ENCODE peak calls at places on chromosome 22, in six cellular contexts. One of them, this sample, is unnamed.

GRCh38 chr22:42801537-42802165 is 55.4 kb downstream of the ARFGAP3 start:
- DNase-seq in left cardiac atrium: no peak
- DNase-seq in NCI-H1105: no peak
- DNase-seq in DMS 273 treated with DMSO at 0.1 percent for 48 hours: no peak
- DNase-seq in SK-N-MC: no peak
- DNase-seq in GM13976: no peak
- DNase-seq in this sample: no peak

GRCh38 chr22:39567135-39567946 is 3.2 kb upstream of the CACNA1I start:
- DNase-seq in left cardiac atrium: no peak
- DNase-seq in NCI-H1105: no peak
- DNase-seq in DMS 273 treated with DMSO at 0.1 percent for 48 hours: no peak
- DNase-seq in SK-N-MC: no peak
- DNase-seq in GM13976: no peak
- DNase-seq in this sample: no peak

GRCh38 chr22:36343720-36344105 is 44.1 kb downstream of the MYH9 start:
- DNase-seq in left cardiac atrium: no peak
- DNase-seq in NCI-H1105: no peak
- DNase-seq in DMS 273 treated with DMSO at 0.1 percent for 48 hours: no peak
- DNase-seq in SK-N-MC: no peak
- DNase-seq in GM13976: no peak
- DNase-seq in this sample: no peak

GRCh38 chr22:49607821-49608220 is 219.9 kb downstream of the BRD1 start:
- DNase-seq in left cardiac atrium: no peak
- DNase-seq in NCI-H1105: no peak
- DNase-seq in DMS 273 treated with DMSO at 0.1 percent for 48 hours: no peak
- DNase-seq in SK-N-MC: no peak
- DNase-seq in GM13976: no peak
- DNase-seq in this sample: no peak

GRCh38 chr22:47593291-47593690 is 830.8 kb downstream of the TBC1D22A start:
- DNase-seq in left cardiac atrium: no peak
- DNase-seq in NCI-H1105: no peak
- DNase-seq in DMS 273 treated with DMSO at 0.1 percent for 48 hours: no peak
- DNase-seq in SK-N-MC: no peak
- DNase-seq in GM13976: no peak
- DNase-seq in this sample: peak

GRCh38 chr22:40156001-40156516 is 21.7 kb upstream of the TNRC6B start:
- DNase-seq in left cardiac atrium: no peak
- DNase-seq in NCI-H1105: peak
- DNase-seq in DMS 273 treated with DMSO at 0.1 percent for 48 hours: peak
- DNase-seq in SK-N-MC: no peak
- DNase-seq in GM13976: no peak
- DNase-seq in this sample: peak

GRCh38 chr22:41969110-41969646 is at the start of gene SEPTIN3:
- DNase-seq in left cardiac atrium: no peak
- DNase-seq in NCI-H1105: no peak
- DNase-seq in DMS 273 treated with DMSO at 0.1 percent for 48 hours: no peak
- DNase-seq in SK-N-MC: no peak
- DNase-seq in GM13976: no peak
- DNase-seq in this sample: no peak

GRCh38 chr22:22598144-22598543 is 39.1 kb upstream of the PRAME start:
- DNase-seq in left cardiac atrium: no peak
- DNase-seq in NCI-H1105: no peak
- DNase-seq in DMS 273 treated with DMSO at 0.1 percent for 48 hours: no peak
- DNase-seq in SK-N-MC: no peak
- DNase-seq in GM13976: no peak
- DNase-seq in this sample: no peak

GRCh38 chr22:37501610-37502341 is 15.6 kb upstream of the MFNG start:
- DNase-seq in left cardiac atrium: peak
- DNase-seq in NCI-H1105: peak
- DNase-seq in DMS 273 treated with DMSO at 0.1 percent for 48 hours: no peak
- DNase-seq in SK-N-MC: no peak
- DNase-seq in GM13976: no peak
- DNase-seq in this sample: peak

GRCh38 chr22:46105494-46106278 is 44.6 kb upstream of the PPARA start:
- DNase-seq in left cardiac atrium: peak
- DNase-seq in NCI-H1105: no peak
- DNase-seq in DMS 273 treated with DMSO at 0.1 percent for 48 hours: no peak
- DNase-seq in SK-N-MC: no peak
- DNase-seq in GM13976: no peak
- DNase-seq in this sample: peak

GRCh38 chr22:28429711-28430110 is 249.9 kb downstream of the TTC28 start:
- DNase-seq in left cardiac atrium: no peak
- DNase-seq in NCI-H1105: no peak
- DNase-seq in DMS 273 treated with DMSO at 0.1 percent for 48 hours: no peak
- DNase-seq in SK-N-MC: no peak
- DNase-seq in GM13976: no peak
- DNase-seq in this sample: no peak

GRCh38 chr22:46737105-46737975 is 712 bp downstream of the CERK start:
- DNase-seq in left cardiac atrium: peak
- DNase-seq in NCI-H1105: no peak
- DNase-seq in DMS 273 treated with DMSO at 0.1 percent for 48 hours: no peak
- DNase-seq in SK-N-MC: no peak
- DNase-seq in GM13976: peak
- DNase-seq in this sample: peak

GRCh38 chr22:24201681-24202590 is 20.6 kb downstream of the SUSD2 start:
- DNase-seq in left cardiac atrium: no peak
- DNase-seq in NCI-H1105: no peak
- DNase-seq in DMS 273 treated with DMSO at 0.1 percent for 48 hours: no peak
- DNase-seq in SK-N-MC: no peak
- DNase-seq in GM13976: no peak
- DNase-seq in this sample: no peak

GRCh38 chr22:37741312-37741795 is 44.5 kb downstream of the TRIOBP start:
- DNase-seq in left cardiac atrium: peak
- DNase-seq in NCI-H1105: peak
- DNase-seq in DMS 273 treated with DMSO at 0.1 percent for 48 hours: no peak
- DNase-seq in SK-N-MC: peak
- DNase-seq in GM13976: no peak
- DNase-seq in this sample: peak

GRCh38 chr22:27990451-27990840 is 71.4 kb upstream of the PITPNB start:
- DNase-seq in left cardiac atrium: no peak
- DNase-seq in NCI-H1105: no peak
- DNase-seq in DMS 273 treated with DMSO at 0.1 percent for 48 hours: no peak
- DNase-seq in SK-N-MC: no peak
- DNase-seq in GM13976: no peak
- DNase-seq in this sample: peak

GRCh38 chr22:35344956-35345690 is 35.8 kb upstream of the HMOX1 start:
- DNase-seq in left cardiac atrium: no peak
- DNase-seq in NCI-H1105: no peak
- DNase-seq in DMS 273 treated with DMSO at 0.1 percent for 48 hours: no peak
- DNase-seq in SK-N-MC: no peak
- DNase-seq in GM13976: no peak
- DNase-seq in this sample: no peak

GRCh38 chr22:31350410-31350863 is 4.3 kb upstream of the PATZ1 start:
- DNase-seq in left cardiac atrium: no peak
- DNase-seq in NCI-H1105: peak
- DNase-seq in DMS 273 treated with DMSO at 0.1 percent for 48 hours: peak
- DNase-seq in SK-N-MC: no peak
- DNase-seq in GM13976: no peak
- DNase-seq in this sample: peak

GRCh38 chr22:45268167-45268957 is 16.4 kb upstream of the UPK3A start:
- DNase-seq in left cardiac atrium: no peak
- DNase-seq in NCI-H1105: no peak
- DNase-seq in DMS 273 treated with DMSO at 0.1 percent for 48 hours: no peak
- DNase-seq in SK-N-MC: no peak
- DNase-seq in GM13976: no peak
- DNase-seq in this sample: no peak

GRCh38 chr22:38239101-38239761 is 33.6 kb downstream of the TMEM184B start:
- DNase-seq in left cardiac atrium: no peak
- DNase-seq in NCI-H1105: no peak
- DNase-seq in DMS 273 treated with DMSO at 0.1 percent for 48 hours: no peak
- DNase-seq in SK-N-MC: no peak
- DNase-seq in GM13976: no peak
- DNase-seq in this sample: no peak

GRCh38 chr22:27242917-27243589 is 558.5 kb downstream of the MN1 start:
- DNase-seq in left cardiac atrium: no peak
- DNase-seq in NCI-H1105: no peak
- DNase-seq in DMS 273 treated with DMSO at 0.1 percent for 48 hours: no peak
- DNase-seq in SK-N-MC: no peak
- DNase-seq in GM13976: no peak
- DNase-seq in this sample: no peak

GRCh38 chr22:30178180-30179126 is 68.1 kb downstream of the LIF start:
- DNase-seq in left cardiac atrium: no peak
- DNase-seq in NCI-H1105: no peak
- DNase-seq in DMS 273 treated with DMSO at 0.1 percent for 48 hours: no peak
- DNase-seq in SK-N-MC: no peak
- DNase-seq in GM13976: no peak
- DNase-seq in this sample: no peak

GRCh38 chr22:50532353-50532700 is 2.5 kb upstream of the TYMP start:
- DNase-seq in left cardiac atrium: no peak
- DNase-seq in NCI-H1105: no peak
- DNase-seq in DMS 273 treated with DMSO at 0.1 percent for 48 hours: no peak
- DNase-seq in SK-N-MC: no peak
- DNase-seq in GM13976: no peak
- DNase-seq in this sample: no peak

GRCh38 chr22:47600791-47601400 is 838.4 kb downstream of the TBC1D22A start:
- DNase-seq in left cardiac atrium: no peak
- DNase-seq in NCI-H1105: no peak
- DNase-seq in DMS 273 treated with DMSO at 0.1 percent for 48 hours: no peak
- DNase-seq in SK-N-MC: no peak
- DNase-seq in GM13976: no peak
- DNase-seq in this sample: no peak

GRCh38 chr22:38632528-38632927 is 23.7 kb downstream of the FAM227A start:
- DNase-seq in left cardiac atrium: no peak
- DNase-seq in NCI-H1105: no peak
- DNase-seq in DMS 273 treated with DMSO at 0.1 percent for 48 hours: no peak
- DNase-seq in SK-N-MC: no peak
- DNase-seq in GM13976: no peak
- DNase-seq in this sample: no peak

GRCh38 chr22:28341001-28341400 is 338.6 kb downstream of the TTC28 start:
- DNase-seq in left cardiac atrium: no peak
- DNase-seq in NCI-H1105: no peak
- DNase-seq in DMS 273 treated with DMSO at 0.1 percent for 48 hours: no peak
- DNase-seq in SK-N-MC: no peak
- DNase-seq in GM13976: no peak
- DNase-seq in this sample: no peak